ENCODE peak calls at places on chromosomes 7 and 10, in four cellular contexts. D, V, H and W are unnamed samples.

GRCh38 chr10:31760674-31761081 is 168.0 kb downstream of the ARHGAP12 start:
- DNase-seq in D (peak), V (no peak), H (no peak), W (no peak)

GRCh38 chr10:100025528-100026070 is 15.9 kb upstream of the DNMBP start:
- DNase-seq in D (no peak), V (no peak), H (no peak), W (no peak)

GRCh38 chr7:91656486-91657237 is 223.8 kb downstream of the MTERF1 start:
- DNase-seq in D (no peak), V (no peak), H (peak), W (no peak)

GRCh38 chr7:8612584-8612983 is 179.2 kb downstream of the NXPH1 start:
- DNase-seq in D (no peak), V (no peak), H (no peak), W (no peak)

GRCh38 chr10:110311357-110311949 is 6.7 kb upstream of the SMNDC1 start:
- DNase-seq in D (peak), V (no peak), H (peak), W (peak)

GRCh38 chr10:86872757-86873156 is 84.7 kb downstream of the MMRN2 start:
- DNase-seq in D (peak), V (peak), H (peak), W (no peak)

GRCh38 chr10:129963831-129964501 is at the start of gene EBF3:
- DNase-seq in D (peak), V (peak), H (peak), W (peak)

GRCh38 chr7:25671087-25671486 is 442.8 kb upstream of the NPVF start:
- DNase-seq in D (no peak), V (no peak), H (no peak), W (no peak)

GRCh38 chr7:117673367-117673766 is 193.5 kb downstream of the CFTR start:
- DNase-seq in D (no peak), V (no peak), H (peak), W (peak)

GRCh38 chr7:127946847-127947246 is 84.4 kb downstream of the LRRC4 start:
- DNase-seq in D (peak), V (no peak), H (no peak), W (no peak)

GRCh38 chr10:12703813-12704212 is 297.7 kb downstream of the CCDC3 start:
- DNase-seq in D (peak), V (no peak), H (peak), W (no peak)

GRCh38 chr7:139366400-139366799 is 6.7 kb downstream of the LUC7L2 start:
- DNase-seq in D (no peak), V (no peak), H (no peak), W (no peak)

GRCh38 chr7:22576941-22577927 is 77.2 kb upstream of the STEAP1B start:
- DNase-seq in D (peak), V (peak), H (peak), W (no peak)

GRCh38 chr10:3832022-3832786 is 47.2 kb upstream of the KLF6 start:
- DNase-seq in D (no peak), V (no peak), H (no peak), W (no peak)

GRCh38 chr7:111089822-111090426 is 1.0 kb upstream of the LRRN3 start:
- DNase-seq in D (peak), V (no peak), H (peak), W (peak)

GRCh38 chr10:37976091-37976879 is at the start of gene ZNF25:
- DNase-seq in D (peak), V (peak), H (peak), W (peak)

GRCh38 chr10:36110097-36110496 is 468.0 kb upstream of the FZD8 start:
- DNase-seq in D (no peak), V (no peak), H (no peak), W (no peak)

GRCh38 chr7:51666261-51666660 is 349.7 kb upstream of the COBL start:
- DNase-seq in D (no peak), V (no peak), H (no peak), W (no peak)

GRCh38 chr10:34716234-34716633 is 98.9 kb downstream of the PARD3 start:
- DNase-seq in D (no peak), V (no peak), H (no peak), W (no peak)

GRCh38 chr7:617614-618538 is 98.2 kb upstream of the PDGFA start:
- DNase-seq in D (no peak), V (no peak), H (no peak), W (no peak)

GRCh38 chr10:101394522-101395133 is 40.7 kb downstream of the BTRC start:
- DNase-seq in D (peak), V (no peak), H (no peak), W (no peak)

GRCh38 chr7:44275146-44275545 is 50.2 kb downstream of the CAMK2B start:
- DNase-seq in D (no peak), V (no peak), H (no peak), W (no peak)

GRCh38 chr10:116756277-116756676 is 13.9 kb upstream of the HSPA12A start:
- DNase-seq in D (no peak), V (no peak), H (peak), W (no peak)

GRCh38 chr10:96390460-96390864 is 31.7 kb upstream of the OPALIN start:
- DNase-seq in D (no peak), V (peak), H (no peak), W (no peak)

GRCh38 chr10:100186813-100187212 is 984 bp upstream of the ERLIN1 start:
- DNase-seq in D (peak), V (no peak), H (no peak), W (peak)

GRCh38 chr7:121244120-121244865 is 84.5 kb upstream of the WNT16 start:
- DNase-seq in D (no peak), V (no peak), H (no peak), W (no peak)

GRCh38 chr10:77911535-77912123 is 14.9 kb downstream of the DLG5 start:
- DNase-seq in D (peak), V (no peak), H (peak), W (no peak)

GRCh38 chr10:60911216-60911615 is 32.8 kb downstream of the RHOBTB1 start:
- DNase-seq in D (no peak), V (no peak), H (no peak), W (no peak)

GRCh38 chr7:52944916-52945315 is 90.5 kb upstream of the POM121L12 start:
- DNase-seq in D (peak), V (no peak), H (peak), W (no peak)

GRCh38 chr10:99533496-99534455 is 1.0 kb downstream of the NKX2-3 start:
- DNase-seq in D (no peak), V (no peak), H (no peak), W (no peak)

GRCh38 chr7:149489391-149490024 is 8.1 kb downstream of the ZNF746 start:
- DNase-seq in D (no peak), V (no peak), H (no peak), W (peak)

GRCh38 chr7:98250789-98251188 is 1.2 kb downstream of the TECPR1 start:
- DNase-seq in D (no peak), V (no peak), H (no peak), W (no peak)

GRCh38 chr7:54839538-54840213 is 80.7 kb upstream of the SEC61G start:
- DNase-seq in D (peak), V (peak), H (peak), W (peak)

GRCh38 chr7:64515330-64515729 is 47.5 kb downstream of the ZNF680 start:
- DNase-seq in D (no peak), V (no peak), H (peak), W (no peak)